ENCODE peak calls at places on chromosome 19, in seven cellular contexts. U is adrenal gland; L is CD4-positive, alpha-beta T cell; O is cardiac fibroblast; Q is progenitor cell of endocrine pancreas; H is fibroblast of villous mesenchyme; I is AG04449. S is an unnamed sample.

GRCh38 chr19:45079063-45079910 is at the start of gene GEMIN7:
- DNase-seq in U (peak), O (peak), H (peak), Q (peak), L (peak), I (no peak), S (no peak)

GRCh38 chr19:45768644-45769053 is 403 bp downstream of the SIX5 start:
- DNase-seq in O (peak), H (peak), U (no peak), Q (no peak), I (no peak), L (peak), S (no peak)

GRCh38 chr19:47263169-47263560 is 6.8 kb downstream of the CCDC9 start:
- DNase-seq in O (no peak), H (no peak), I (no peak), U (no peak), L (no peak), Q (no peak), S (no peak)

GRCh38 chr19:43798546-43799409 is 3.5 kb downstream of the LYPD5 start:
- DNase-seq in H (peak), Q (peak), I (no peak), U (peak), O (peak), L (peak), S (no peak)

GRCh38 chr19:14758816-14759215 is 19.5 kb downstream of the ADGRE2 start:
- DNase-seq in U (no peak), O (no peak), H (no peak), I (no peak), L (no peak), Q (no peak), S (no peak)

GRCh38 chr19:29552454-29553280 is 26.9 kb downstream of the VSTM2B start:
- DNase-seq in I (no peak), Q (no peak), H (no peak), U (no peak), O (no peak), L (no peak), S (no peak)

GRCh38 chr19:17216058-17216670 is 1.0 kb downstream of the USE1 start:
- DNase-seq in I (no peak), H (no peak), U (no peak), Q (no peak), O (no peak), L (no peak), S (no peak)

GRCh38 chr19:14107581-14108461 is 9.7 kb downstream of the PRKACA start:
- DNase-seq in Q (no peak), L (no peak), H (no peak), O (peak), I (no peak), U (peak), S (no peak)

GRCh38 chr19:13189600-13189999 is 39.4 kb downstream of the IER2 start:
- DNase-seq in H (no peak), O (no peak), Q (no peak), L (no peak), I (no peak), U (no peak), S (no peak)

GRCh38 chr19:21568816-21569496 is 63.6 kb downstream of the ZNF429 start:
- DNase-seq in I (no peak), Q (no peak), L (peak), O (peak), U (peak), H (peak), S (peak)

GRCh38 chr19:3048190-3048533 is 14.1 kb downstream of the TLE5 start:
- DNase-seq in I (no peak), O (no peak), U (no peak), L (no peak), H (no peak), Q (no peak), S (no peak)

GRCh38 chr19:47124937-47125668 is 5.5 kb upstream of the SAE1 start:
- DNase-seq in O (peak), Q (peak), U (no peak), H (peak), I (no peak), L (no peak), S (no peak)

GRCh38 chr19:571127-571974 is 1.0 kb upstream of the BSG start:
- DNase-seq in Q (no peak), I (no peak), O (no peak), H (peak), L (peak), U (peak), S (no peak)

GRCh38 chr19:13428352-13428751 is 77.9 kb downstream of the CACNA1A start:
- DNase-seq in H (peak), O (peak), I (no peak), U (no peak), Q (no peak), L (peak), S (no peak)

GRCh38 chr19:49855676-49856573 is 5.0 kb downstream of the PTOV1 start:
- DNase-seq in O (no peak), U (peak), I (no peak), H (no peak), L (no peak), Q (no peak), S (no peak)

GRCh38 chr19:39304701-39305571 is 8.7 kb downstream of the IFNL1 start:
- DNase-seq in I (no peak), O (no peak), H (no peak), U (no peak), Q (no peak), L (no peak), S (no peak)

GRCh38 chr19:13231663-13232062 is 81.5 kb downstream of the IER2 start:
- DNase-seq in I (no peak), H (no peak), Q (no peak), U (no peak), O (peak), L (no peak), S (no peak)

GRCh38 chr19:5112681-5113080 is 143.8 kb downstream of the KDM4B start:
- DNase-seq in U (no peak), O (no peak), L (no peak), I (no peak), Q (no peak), H (no peak), S (no peak)
- TF ChIP-seq CTCF in U (no peak), O (no peak), L (no peak), I (no peak), Q (no peak), H (no peak), S (no peak)

GRCh38 chr19:33767898-33768413 is 28.7 kb upstream of the KCTD15 start:
- DNase-seq in U (no peak), O (peak), Q (peak), H (peak), I (no peak), L (no peak), S (no peak)
- TF ChIP-seq CTCF in U (no peak), O (peak), Q (peak), H (peak), I (no peak), L (no peak), S (peak)

GRCh38 chr19:5823579-5824281 is 15.8 kb downstream of the FUT6 start:
- DNase-seq in O (no peak), I (no peak), U (no peak), H (no peak), L (no peak), Q (no peak), S (no peak)
- TF ChIP-seq CTCF in O (peak), I (no peak), U (no peak), H (peak), L (no peak), Q (no peak), S (peak)

DNA sequence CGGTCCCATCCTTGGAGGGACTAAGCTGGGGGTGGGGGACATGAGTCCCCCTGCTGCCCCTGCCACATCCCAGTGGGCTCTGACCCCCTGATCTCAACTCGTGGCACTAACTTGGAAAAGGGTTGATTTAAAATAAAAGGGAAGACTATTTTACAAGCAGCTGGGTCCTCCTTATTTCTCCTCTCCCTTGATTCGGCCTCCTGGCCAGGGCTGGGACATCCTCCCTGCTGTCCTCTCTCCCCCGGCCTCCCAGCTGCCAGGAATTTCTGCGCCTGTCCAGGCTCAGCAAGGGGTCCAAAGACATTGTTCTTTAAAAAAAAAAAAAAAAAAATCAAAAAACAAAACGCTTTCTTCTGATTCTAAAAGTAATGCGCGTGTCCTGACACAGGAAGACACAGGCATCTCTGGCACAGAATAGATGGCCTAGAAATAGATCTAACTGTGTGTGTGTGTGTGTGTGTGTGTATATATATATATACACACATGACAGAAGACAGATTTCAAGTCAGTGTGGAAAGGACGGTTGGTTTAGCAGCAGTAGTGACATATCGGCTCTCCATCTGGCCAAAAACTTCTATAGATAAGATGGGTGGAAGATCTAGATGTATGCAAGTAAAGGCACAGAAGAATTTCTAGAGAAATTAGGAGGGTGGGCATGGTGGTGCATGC is 12.3 kb upstream of the LENG8 start:
- DNase-seq in U (no peak), Q (no peak), H (no peak), O (no peak), L (no peak), I (no peak), S (no peak)
- TF ChIP-seq CTCF in U (no peak), Q (no peak), H (no peak), O (no peak), L (no peak), I (no peak), S (no peak)

DNA sequence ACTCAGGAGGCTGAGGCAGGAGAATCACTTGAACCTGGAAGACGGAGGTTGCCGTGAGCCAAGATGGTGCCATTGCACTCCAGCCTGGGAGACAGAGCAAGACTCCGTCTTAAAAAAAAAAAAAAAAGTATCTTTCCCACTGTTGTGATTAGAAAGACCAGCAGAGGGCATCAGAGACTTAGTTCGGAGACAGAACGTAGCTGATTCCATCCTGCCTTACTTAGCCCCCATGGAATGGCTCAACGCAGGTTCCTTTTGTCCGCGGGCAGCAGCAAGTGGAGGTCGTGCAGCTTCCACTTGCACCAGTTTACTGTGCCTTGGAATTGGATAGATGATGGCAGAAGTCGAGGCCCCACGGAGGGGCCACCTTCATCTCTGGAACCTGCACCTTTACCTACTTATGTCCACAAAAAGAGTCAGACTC is 8.1 kb downstream of the TIMM29 start:
- DNase-seq in H (peak), Q (peak), L (no peak), I (peak), U (peak), O (peak), S (peak)
- TF ChIP-seq CTCF in H (peak), Q (peak), L (peak), I (peak), U (peak), O (peak), S (peak)

GRCh38 chr19:10226021-10226375 is 5.1 kb downstream of the S1PR2 start:
- DNase-seq in U (no peak), Q (no peak), L (no peak), H (no peak), I (no peak), O (no peak), S (no peak)

GRCh38 chr19:10228393-10228792 is 2.7 kb downstream of the S1PR2 start:
- DNase-seq in L (no peak), H (no peak), U (no peak), O (no peak), I (no peak), Q (no peak), S (no peak)

GRCh38 chr19:10226376-10227214 is 4.5 kb downstream of the S1PR2 start:
- DNase-seq in H (peak), L (no peak), O (peak), I (no peak), Q (no peak), U (peak), S (peak)

GRCh38 chr19:10228925-10229324 is 2.2 kb downstream of the S1PR2 start:
- DNase-seq in Q (no peak), O (peak), U (no peak), H (peak), I (no peak), L (peak), S (no peak)

GRCh38 chr19:10227215-10227971 is 3.7 kb downstream of the S1PR2 start:
- DNase-seq in O (peak), U (no peak), L (no peak), H (peak), I (no peak), Q (no peak), S (no peak)
- TF ChIP-seq CTCF in O (no peak), U (no peak), L (no peak), H (no peak), I (no peak), Q (no peak), S (no peak)

GRCh38 chr19:11225172-11225571 is 14.2 kb upstream of the ANGPTL8 start:
- DNase-seq in I (no peak), L (no peak), H (no peak), O (no peak), U (peak), Q (no peak), S (no peak)
- TF ChIP-seq CTCF in I (no peak), L (no peak), H (no peak), O (no peak), U (no peak), Q (no peak), S (no peak)

GRCh38 chr19:30812099-30812684 is 440.0 kb downstream of the ZNF536 start:
- DNase-seq in L (no peak), U (no peak), Q (no peak), I (no peak), H (no peak), O (no peak), S (no peak)
- TF ChIP-seq CTCF in L (no peak), U (no peak), Q (no peak), I (no peak), H (no peak), O (no peak), S (no peak)

GRCh38 chr19:51726049-51726448 is 2.3 kb upstream of the HAS1 start:
- DNase-seq in L (no peak), O (peak), Q (no peak), U (no peak), H (peak), I (no peak), S (no peak)
- TF ChIP-seq CTCF in L (no peak), O (no peak), Q (no peak), U (no peak), H (no peak), I (no peak), S (no peak)

DNA sequence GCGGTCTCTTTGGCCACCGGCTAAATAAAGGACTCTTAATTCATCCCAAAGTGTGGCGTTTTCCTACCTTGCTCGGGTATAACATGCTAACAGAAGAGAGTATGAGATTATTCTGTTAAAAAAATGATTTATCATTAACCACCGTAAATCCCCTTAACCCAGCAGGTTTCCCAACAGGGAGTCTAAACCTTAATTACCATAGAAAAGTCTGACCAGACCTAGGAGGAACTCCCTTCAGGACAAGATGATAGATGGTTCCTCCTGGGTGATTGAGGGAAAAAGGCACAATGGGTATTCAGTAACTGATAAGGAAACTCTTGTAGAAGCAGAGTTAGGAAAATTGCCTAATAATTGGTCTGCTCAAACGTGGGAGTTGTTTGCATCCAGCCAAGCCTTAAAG is 193.7 kb downstream of the ZNF737 start:
- DNase-seq in I (no peak), H (no peak), O (no peak), U (no peak), L (no peak), Q (no peak), S (no peak)
- TF ChIP-seq CTCF in I (no peak), H (no peak), O (no peak), U (no peak), L (no peak), Q (no peak), S (no peak)

S was measured in BJ.